ENCODE peak calls at places on chromosome 3, in four cellular contexts. One of them, this sample, is unnamed.

GRCh38 chr3:194732617-194733016 is 46.9 kb downstream of the FAM43A start:
- DNase-seq in Daoy: no peak
- DNase-seq in WTC11: no peak
- DNase-seq in CD8-positive, alpha-beta memory T cell: no peak
- DNase-seq in this sample: no peak

GRCh38 chr3:19934098-19934566 is at the start of gene EFHB:
- DNase-seq in Daoy: peak; percentile 59
- DNase-seq in WTC11: peak; percentile 82
- DNase-seq in CD8-positive, alpha-beta memory T cell: no peak
- DNase-seq in this sample: no peak

GRCh38 chr3:106176734-106177133 is 307.9 kb upstream of the CBLB start:
- DNase-seq in Daoy: no peak
- DNase-seq in WTC11: no peak
- DNase-seq in CD8-positive, alpha-beta memory T cell: peak; percentile 75
- DNase-seq in this sample: no peak

GRCh38 chr3:45441570-45442313 is 53.4 kb downstream of the LARS2 start:
- DNase-seq in Daoy: no peak
- DNase-seq in WTC11: no peak
- DNase-seq in CD8-positive, alpha-beta memory T cell: no peak
- DNase-seq in this sample: no peak

GRCh38 chr3:190281308-190282051 is 40.8 kb downstream of the CLDN1 start:
- DNase-seq in Daoy: no peak
- DNase-seq in WTC11: no peak
- DNase-seq in CD8-positive, alpha-beta memory T cell: no peak
- DNase-seq in this sample: no peak

GRCh38 chr3:172522871-172523818 is at the start of gene TNFSF10:
- DNase-seq in Daoy: peak; percentile 74
- DNase-seq in WTC11: no peak
- DNase-seq in CD8-positive, alpha-beta memory T cell: peak; percentile 64
- DNase-seq in this sample: no peak

GRCh38 chr3:11582123-11582968 is 61.4 kb downstream of the VGLL4 start:
- DNase-seq in Daoy: peak; percentile 75
- DNase-seq in WTC11: peak; percentile 56
- DNase-seq in CD8-positive, alpha-beta memory T cell: no peak
- DNase-seq in this sample: peak; percentile 82

GRCh38 chr3:114623420-114624046 is 329.7 kb downstream of the TIGIT start:
- DNase-seq in Daoy: peak; percentile 45
- DNase-seq in WTC11: no peak
- DNase-seq in CD8-positive, alpha-beta memory T cell: no peak
- DNase-seq in this sample: peak; percentile 58

GRCh38 chr3:163056874-163057497 is 1560.4 kb downstream of the OTOL1 start:
- DNase-seq in Daoy: peak; percentile 39
- DNase-seq in WTC11: peak; percentile 63
- DNase-seq in CD8-positive, alpha-beta memory T cell: no peak
- DNase-seq in this sample: peak; percentile 38

GRCh38 chr3:59709702-59710555 is 660.1 kb upstream of the CFAP20DC start:
- DNase-seq in Daoy: no peak
- DNase-seq in WTC11: no peak
- DNase-seq in CD8-positive, alpha-beta memory T cell: no peak
- DNase-seq in this sample: peak; percentile 2

GRCh38 chr3:84965141-84965540 is 6.4 kb downstream of the CADM2 start:
- DNase-seq in Daoy: peak; percentile 2
- DNase-seq in WTC11: peak; percentile 78
- DNase-seq in CD8-positive, alpha-beta memory T cell: no peak
- DNase-seq in this sample: peak; percentile 22

GRCh38 chr3:133804896-133805295 is 719 bp upstream of the SRPRB start:
- DNase-seq in Daoy: no peak
- DNase-seq in WTC11: no peak
- DNase-seq in CD8-positive, alpha-beta memory T cell: no peak
- DNase-seq in this sample: no peak

GRCh38 chr3:125386811-125387210 is 11.7 kb upstream of the ZNF148 start:
- DNase-seq in Daoy: no peak
- DNase-seq in WTC11: no peak
- DNase-seq in CD8-positive, alpha-beta memory T cell: no peak
- DNase-seq in this sample: no peak

GRCh38 chr3:97721446-97721845 is 43.1 kb upstream of the ARL6 start:
- DNase-seq in Daoy: no peak
- DNase-seq in WTC11: no peak
- DNase-seq in CD8-positive, alpha-beta memory T cell: no peak
- DNase-seq in this sample: no peak

GRCh38 chr3:52782412-52783210 is 5.2 kb downstream of the ITIH1 start:
- DNase-seq in Daoy: no peak
- DNase-seq in WTC11: peak; percentile 7
- DNase-seq in CD8-positive, alpha-beta memory T cell: no peak
- DNase-seq in this sample: no peak

GRCh38 chr3:25385807-25386512 is 42.1 kb upstream of the RARB start:
- DNase-seq in Daoy: no peak
- DNase-seq in WTC11: no peak
- DNase-seq in CD8-positive, alpha-beta memory T cell: no peak
- DNase-seq in this sample: no peak